ENCODE peak calls at places on chromosome 2, in five cellular contexts. X is body of pancreas, P is tibial nerve, U is DMS153, D is BJ. J is an unnamed sample.

GRCh38 chr2:9807555-9808305 is 35.5 kb upstream of the TAF1B start:
- DNase-seq in D (no peak), P (no peak), U (no peak), X (no peak), J (no peak)

GRCh38 chr2:165839610-165840009 is 45.6 kb upstream of the GALNT3 start:
- DNase-seq in D (no peak), P (no peak), U (no peak), X (no peak), J (no peak)

GRCh38 chr2:173749315-173749714 is 215.9 kb downstream of the SP3 start:
- DNase-seq in D (no peak), X (no peak), P (no peak), U (no peak), J (no peak)

GRCh38 chr2:233288663-233289062 is 19.0 kb upstream of the SAG start:
- DNase-seq in X (no peak), D (no peak), P (no peak), U (peak; percentile 32), J (no peak)

GRCh38 chr2:15633043-15633970 is 41.6 kb downstream of the DDX1 start:
- DNase-seq in U (no peak), P (no peak), D (no peak), X (no peak), J (no peak)

GRCh38 chr2:236360486-236360885 is 96.3 kb upstream of the ASB18 start:
- DNase-seq in D (no peak), P (peak; percentile 4), X (no peak), U (no peak), J (no peak)

GRCh38 chr2:143996974-143997373 is 522.9 kb downstream of the ZEB2 start:
- DNase-seq in D (no peak), X (no peak), U (no peak), P (no peak), J (no peak)

GRCh38 chr2:238130111-238130695 is 8.3 kb upstream of the KLHL30 start:
- DNase-seq in D (no peak), X (no peak), U (no peak), P (no peak), J (no peak)

GRCh38 chr2:37809525-37809924 is 115.6 kb upstream of the RMDN2 start:
- DNase-seq in P (peak; percentile 67), U (no peak), X (peak; percentile 16), D (no peak), J (no peak)

GRCh38 chr2:36462311-36462710 is 106.7 kb downstream of the CRIM1 start:
- DNase-seq in X (no peak), D (no peak), U (no peak), P (no peak), J (no peak)

GRCh38 chr2:233267516-233268245 is 16.2 kb downstream of the ATG16L1 start:
- DNase-seq in D (no peak), X (peak; percentile 17), U (no peak), P (no peak), J (peak; percentile 76)

GRCh38 chr2:137367361-137367760 is 596.9 kb upstream of the HNMT start:
- DNase-seq in U (no peak), P (no peak), X (no peak), D (no peak), J (no peak)

GRCh38 chr2:100291152-100291970 is 30.9 kb downstream of the LONRF2 start:
- DNase-seq in X (peak; percentile 92), D (peak; percentile 61), P (no peak), U (peak; percentile 85), J (peak; percentile 92)

GRCh38 chr2:235582081-235582686 is 88.3 kb downstream of the AGAP1 start:
- DNase-seq in X (no peak), P (no peak), D (no peak), U (no peak), J (no peak)

GRCh38 chr2:24579053-24579803 is 88.2 kb downstream of the NCOA1 start:
- DNase-seq in P (no peak), U (no peak), X (no peak), D (no peak), J (no peak)

GRCh38 chr2:79180092-79180491 is 20.5 kb upstream of the REG3A start:
- DNase-seq in X (peak; percentile 22), U (no peak), P (no peak), D (no peak), J (no peak)

GRCh38 chr2:217438821-217439220 is 564.0 kb downstream of the TNS1 start:
- DNase-seq in P (no peak), U (no peak), D (no peak), X (no peak), J (no peak)

GRCh38 chr2:69082430-69082997 is 69.5 kb downstream of the ANTXR1 start:
- DNase-seq in X (peak; percentile 56), D (no peak), P (peak; percentile 36), U (peak; percentile 92), J (peak; percentile 7)

GRCh38 chr2:12684471-12684936 is 32.2 kb upstream of the TRIB2 start:
- DNase-seq in D (no peak), P (no peak), U (no peak), X (no peak), J (peak; percentile 12)

GRCh38 chr2:115529627-115530026 is 1087.2 kb downstream of the DPP10 start:
- DNase-seq in P (no peak), X (no peak), U (no peak), D (no peak), J (no peak)

GRCh38 chr2:138536740-138537139 is 35.2 kb downstream of the SPOPL start:
- DNase-seq in P (no peak), U (no peak), X (no peak), D (no peak), J (no peak)

GRCh38 chr2:235216901-235217300 is 265.1 kb downstream of the SH3BP4 start:
- DNase-seq in U (no peak), P (no peak), D (no peak), X (no peak), J (no peak)

GRCh38 chr2:231342111-231342711 is 53.3 kb upstream of the B3GNT7 start:
- DNase-seq in D (no peak), X (no peak), U (no peak), P (peak; percentile 26), J (no peak)

GRCh38 chr2:237487496-237487895 is 445 bp downstream of the MLPH start:
- DNase-seq in U (no peak), D (no peak), X (peak; percentile 63), P (no peak), J (no peak)

GRCh38 chr2:97713296-97714083 is at the start of gene ZAP70:
- DNase-seq in D (no peak), U (no peak), P (no peak), X (peak; percentile 5), J (peak; percentile 38)

GRCh38 chr2:3779650-3780049 is 76.3 kb downstream of the DCDC2C start:
- DNase-seq in D (no peak), U (no peak), P (no peak), X (no peak), J (no peak)

GRCh38 chr2:1586946-1587840 is 157.1 kb downstream of the PXDN start:
- DNase-seq in U (no peak), X (no peak), D (no peak), P (no peak), J (no peak)

GRCh38 chr2:171080607-171081006 is 80.1 kb downstream of the TLK1 start:
- DNase-seq in P (no peak), U (no peak), D (no peak), X (no peak), J (no peak)

GRCh38 chr2:9269295-9269694 is 62.7 kb downstream of the ASAP2 start:
- DNase-seq in U (no peak), D (no peak), X (no peak), P (no peak), J (no peak)

J was measured in small intestine.